ENCODE peak calls at places on chromosomes 4 and X, in seven cellular contexts. One of them, this sample, is unnamed.

GRCh38 chrX:23900220-23900797 is 7.4 kb downstream of the APOO start:
- DNase-seq in AG10803: peak
- DNase-seq in cardiac fibroblast: peak
- DNase-seq in lower lobe of right lung: no peak
- DNase-seq in esophagus muscularis mucosa: no peak
- DNase-seq in endothelial cell of umbilical vein: no peak
- DNase-seq in upper lobe of left lung: peak
- DNase-seq in this sample: no peak

GRCh38 chr4:90069151-90069550 is 58.0 kb upstream of the CCSER1 start:
- DNase-seq in cardiac fibroblast: no peak
- DNase-seq in AG10803: no peak
- DNase-seq in upper lobe of left lung: no peak
- DNase-seq in lower lobe of right lung: no peak
- DNase-seq in endothelial cell of umbilical vein: peak
- DNase-seq in esophagus muscularis mucosa: no peak
- DNase-seq in this sample: no peak

GRCh38 chrX:123835661-123836371 is 24.0 kb upstream of the XIAP start:
- DNase-seq in upper lobe of left lung: no peak
- DNase-seq in AG10803: peak
- DNase-seq in esophagus muscularis mucosa: no peak
- DNase-seq in lower lobe of right lung: no peak
- DNase-seq in endothelial cell of umbilical vein: peak
- DNase-seq in cardiac fibroblast: peak
- DNase-seq in this sample: no peak

GRCh38 chr4:105951198-105951597 is 55.9 kb downstream of the NPNT start:
- DNase-seq in endothelial cell of umbilical vein: no peak
- DNase-seq in lower lobe of right lung: no peak
- DNase-seq in cardiac fibroblast: peak
- DNase-seq in esophagus muscularis mucosa: no peak
- DNase-seq in AG10803: peak
- DNase-seq in upper lobe of left lung: peak
- DNase-seq in this sample: no peak

GRCh38 chr4:79331126-79331876 is 5.4 kb upstream of the NAA11 start:
- DNase-seq in esophagus muscularis mucosa: no peak
- DNase-seq in AG10803: no peak
- DNase-seq in endothelial cell of umbilical vein: no peak
- DNase-seq in lower lobe of right lung: no peak
- DNase-seq in cardiac fibroblast: no peak
- DNase-seq in upper lobe of left lung: no peak
- DNase-seq in this sample: no peak

GRCh38 chr4:161522031-161522430 is 641.8 kb downstream of the FSTL5 start:
- DNase-seq in esophagus muscularis mucosa: no peak
- DNase-seq in upper lobe of left lung: no peak
- DNase-seq in AG10803: no peak
- DNase-seq in endothelial cell of umbilical vein: peak
- DNase-seq in cardiac fibroblast: no peak
- DNase-seq in lower lobe of right lung: no peak
- DNase-seq in this sample: no peak

GRCh38 chr4:78938474-78938867 is 767 bp downstream of the PAQR3 start:
- DNase-seq in endothelial cell of umbilical vein: no peak
- DNase-seq in cardiac fibroblast: peak
- DNase-seq in esophagus muscularis mucosa: no peak
- DNase-seq in lower lobe of right lung: no peak
- DNase-seq in AG10803: peak
- DNase-seq in upper lobe of left lung: no peak
- DNase-seq in this sample: no peak

GRCh38 chr4:69718376-69719293 is 41.8 kb downstream of the SULT1B1 start:
- DNase-seq in endothelial cell of umbilical vein: peak
- DNase-seq in AG10803: no peak
- DNase-seq in cardiac fibroblast: peak
- DNase-seq in esophagus muscularis mucosa: no peak
- DNase-seq in upper lobe of left lung: no peak
- DNase-seq in lower lobe of right lung: no peak
- DNase-seq in this sample: no peak

GRCh38 chr4:113452868-113453620 is 308.5 kb downstream of the CAMK2D start:
- DNase-seq in cardiac fibroblast: peak
- DNase-seq in esophagus muscularis mucosa: no peak
- DNase-seq in AG10803: peak
- DNase-seq in endothelial cell of umbilical vein: peak
- DNase-seq in lower lobe of right lung: no peak
- DNase-seq in upper lobe of left lung: no peak
- DNase-seq in this sample: no peak

GRCh38 chrX:141468940-141469339 is 115.6 kb downstream of the SPANXA1 start:
- DNase-seq in endothelial cell of umbilical vein: peak
- DNase-seq in lower lobe of right lung: no peak
- DNase-seq in cardiac fibroblast: peak
- DNase-seq in AG10803: peak
- DNase-seq in esophagus muscularis mucosa: no peak
- DNase-seq in upper lobe of left lung: no peak
- DNase-seq in this sample: no peak

GRCh38 chrX:74371823-74372222 is 49.5 kb upstream of the SLC16A2 start:
- DNase-seq in cardiac fibroblast: no peak
- DNase-seq in esophagus muscularis mucosa: no peak
- DNase-seq in upper lobe of left lung: no peak
- DNase-seq in endothelial cell of umbilical vein: no peak
- DNase-seq in lower lobe of right lung: no peak
- DNase-seq in AG10803: no peak
- DNase-seq in this sample: no peak

GRCh38 chr4:54571293-54571723 is 86.4 kb upstream of the KIT start:
- DNase-seq in lower lobe of right lung: no peak
- DNase-seq in AG10803: no peak
- DNase-seq in esophagus muscularis mucosa: peak
- DNase-seq in upper lobe of left lung: no peak
- DNase-seq in cardiac fibroblast: no peak
- DNase-seq in endothelial cell of umbilical vein: no peak
- DNase-seq in this sample: no peak

GRCh38 chrX:110684653-110685052 is 111.0 kb downstream of the CHRDL1 start:
- DNase-seq in upper lobe of left lung: no peak
- DNase-seq in esophagus muscularis mucosa: no peak
- DNase-seq in cardiac fibroblast: no peak
- DNase-seq in endothelial cell of umbilical vein: no peak
- DNase-seq in lower lobe of right lung: no peak
- DNase-seq in AG10803: no peak
- DNase-seq in this sample: no peak

GRCh38 chrX:44898411-44899221 is 25.6 kb downstream of the KDM6A start:
- DNase-seq in upper lobe of left lung: no peak
- DNase-seq in lower lobe of right lung: no peak
- DNase-seq in esophagus muscularis mucosa: no peak
- DNase-seq in AG10803: no peak
- DNase-seq in cardiac fibroblast: no peak
- DNase-seq in endothelial cell of umbilical vein: no peak
- DNase-seq in this sample: no peak

GRCh38 chrX:99242001-99242400 is 1168.1 kb downstream of the PCDH19 start:
- DNase-seq in AG10803: no peak
- DNase-seq in lower lobe of right lung: no peak
- DNase-seq in esophagus muscularis mucosa: no peak
- DNase-seq in endothelial cell of umbilical vein: no peak
- DNase-seq in cardiac fibroblast: no peak
- DNase-seq in upper lobe of left lung: no peak
- DNase-seq in this sample: no peak

GRCh38 chr4:84366932-84367331 is 132.2 kb downstream of the NKX6-1 start:
- DNase-seq in cardiac fibroblast: no peak
- DNase-seq in esophagus muscularis mucosa: no peak
- DNase-seq in endothelial cell of umbilical vein: no peak
- DNase-seq in AG10803: no peak
- DNase-seq in upper lobe of left lung: no peak
- DNase-seq in lower lobe of right lung: no peak
- DNase-seq in this sample: no peak

GRCh38 chrX:31038585-31039326 is 33.1 kb downstream of the FTHL17 start:
- DNase-seq in esophagus muscularis mucosa: no peak
- DNase-seq in endothelial cell of umbilical vein: peak
- DNase-seq in lower lobe of right lung: no peak
- DNase-seq in AG10803: peak
- DNase-seq in cardiac fibroblast: peak
- DNase-seq in upper lobe of left lung: no peak
- DNase-seq in this sample: peak

GRCh38 chr4:85603437-85604336 is 128.7 kb downstream of the ARHGAP24 start:
- DNase-seq in endothelial cell of umbilical vein: peak
- DNase-seq in cardiac fibroblast: peak
- DNase-seq in AG10803: peak
- DNase-seq in esophagus muscularis mucosa: no peak
- DNase-seq in lower lobe of right lung: no peak
- DNase-seq in upper lobe of left lung: no peak
- DNase-seq in this sample: no peak

GRCh38 chr4:3599951-3600350 is 67.7 kb upstream of the LRPAP1 start:
- DNase-seq in cardiac fibroblast: no peak
- DNase-seq in AG10803: no peak
- DNase-seq in upper lobe of left lung: no peak
- DNase-seq in lower lobe of right lung: no peak
- DNase-seq in esophagus muscularis mucosa: no peak
- DNase-seq in endothelial cell of umbilical vein: no peak
- DNase-seq in this sample: no peak

GRCh38 chrX:124239911-124240310 is 92.5 kb upstream of the TEX13D start:
- DNase-seq in lower lobe of right lung: no peak
- DNase-seq in cardiac fibroblast: no peak
- DNase-seq in upper lobe of left lung: no peak
- DNase-seq in AG10803: no peak
- DNase-seq in esophagus muscularis mucosa: no peak
- DNase-seq in endothelial cell of umbilical vein: no peak
- DNase-seq in this sample: no peak

GRCh38 chr4:156545003-156545785 is 426.4 kb downstream of the PDGFC start:
- DNase-seq in upper lobe of left lung: no peak
- DNase-seq in lower lobe of right lung: no peak
- DNase-seq in esophagus muscularis mucosa: no peak
- DNase-seq in endothelial cell of umbilical vein: peak
- DNase-seq in cardiac fibroblast: peak
- DNase-seq in AG10803: peak
- DNase-seq in this sample: no peak

GRCh38 chr4:10204401-10205058 is 87.9 kb upstream of the WDR1 start:
- DNase-seq in AG10803: peak
- DNase-seq in lower lobe of right lung: no peak
- DNase-seq in esophagus muscularis mucosa: no peak
- DNase-seq in cardiac fibroblast: peak
- DNase-seq in upper lobe of left lung: no peak
- DNase-seq in endothelial cell of umbilical vein: no peak
- DNase-seq in this sample: no peak

GRCh38 chr4:32991663-32992062 is 2271.5 kb downstream of the PCDH7 start:
- DNase-seq in lower lobe of right lung: no peak
- DNase-seq in esophagus muscularis mucosa: no peak
- DNase-seq in cardiac fibroblast: no peak
- DNase-seq in upper lobe of left lung: no peak
- DNase-seq in endothelial cell of umbilical vein: no peak
- DNase-seq in AG10803: no peak
- DNase-seq in this sample: no peak

GRCh38 chr4:136526517-136526916 is 1005.8 kb downstream of the PCDH18 start:
- DNase-seq in cardiac fibroblast: peak
- DNase-seq in lower lobe of right lung: no peak
- DNase-seq in endothelial cell of umbilical vein: peak
- DNase-seq in AG10803: no peak
- DNase-seq in upper lobe of left lung: no peak
- DNase-seq in esophagus muscularis mucosa: no peak
- DNase-seq in this sample: no peak

GRCh38 chr4:85534120-85534519 is 59.2 kb downstream of the ARHGAP24 start:
- DNase-seq in esophagus muscularis mucosa: no peak
- DNase-seq in AG10803: no peak
- DNase-seq in upper lobe of left lung: no peak
- DNase-seq in lower lobe of right lung: no peak
- DNase-seq in cardiac fibroblast: no peak
- DNase-seq in endothelial cell of umbilical vein: no peak
- DNase-seq in this sample: no peak

GRCh38 chr4:87838207-87838606 is 5.4 kb downstream of the MEPE start:
- DNase-seq in esophagus muscularis mucosa: no peak
- DNase-seq in endothelial cell of umbilical vein: no peak
- DNase-seq in AG10803: no peak
- DNase-seq in lower lobe of right lung: no peak
- DNase-seq in upper lobe of left lung: no peak
- DNase-seq in cardiac fibroblast: peak
- DNase-seq in this sample: peak
- TF ChIP-seq CTCF in esophagus muscularis mucosa: peak
- TF ChIP-seq CTCF in endothelial cell of umbilical vein: no peak
- TF ChIP-seq CTCF in AG10803: peak
- TF ChIP-seq CTCF in lower lobe of right lung: peak
- TF ChIP-seq CTCF in upper lobe of left lung: no peak
- TF ChIP-seq CTCF in cardiac fibroblast: peak
- TF ChIP-seq CTCF in this sample: peak

DNA sequence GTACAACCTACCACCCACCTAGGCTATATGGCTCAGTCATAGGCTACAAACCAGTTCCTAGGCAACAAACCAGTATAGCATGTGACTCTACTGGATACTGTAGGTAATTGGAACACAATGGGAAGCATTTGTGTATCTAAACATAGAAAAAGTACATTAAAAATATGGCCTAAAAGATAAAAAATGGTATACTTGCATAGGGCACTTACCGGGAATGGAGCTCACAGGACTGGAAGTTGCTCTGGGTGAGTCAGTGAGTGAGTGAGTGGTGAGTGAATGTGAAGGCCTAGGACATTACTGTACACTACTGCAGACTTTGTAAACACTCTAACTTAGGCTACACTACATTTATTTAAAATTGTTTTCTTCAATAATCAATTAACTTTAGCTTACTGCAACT is 139.2 kb upstream of the RBPJ start:
- DNase-seq in cardiac fibroblast: peak
- DNase-seq in AG10803: no peak
- DNase-seq in upper lobe of left lung: no peak
- DNase-seq in esophagus muscularis mucosa: no peak
- DNase-seq in lower lobe of right lung: no peak
- DNase-seq in endothelial cell of umbilical vein: no peak
- DNase-seq in this sample: no peak
- TF ChIP-seq CTCF in cardiac fibroblast: no peak
- TF ChIP-seq CTCF in AG10803: no peak
- TF ChIP-seq CTCF in upper lobe of left lung: no peak
- TF ChIP-seq CTCF in esophagus muscularis mucosa: no peak
- TF ChIP-seq CTCF in lower lobe of right lung: no peak
- TF ChIP-seq CTCF in endothelial cell of umbilical vein: no peak
- TF ChIP-seq CTCF in this sample: no peak

GRCh38 chrX:102599084-102599949 is at the start of gene ARMCX5:
- DNase-seq in upper lobe of left lung: peak
- DNase-seq in lower lobe of right lung: peak
- DNase-seq in esophagus muscularis mucosa: no peak
- DNase-seq in cardiac fibroblast: peak
- DNase-seq in AG10803: peak
- DNase-seq in endothelial cell of umbilical vein: peak
- DNase-seq in this sample: peak
- TF ChIP-seq CTCF in upper lobe of left lung: peak
- TF ChIP-seq CTCF in lower lobe of right lung: no peak
- TF ChIP-seq CTCF in esophagus muscularis mucosa: no peak
- TF ChIP-seq CTCF in cardiac fibroblast: no peak
- TF ChIP-seq CTCF in AG10803: peak
- TF ChIP-seq CTCF in endothelial cell of umbilical vein: no peak
- TF ChIP-seq CTCF in this sample: no peak

GRCh38 chr4:44927361-44928061 is 201.2 kb upstream of the GNPDA2 start:
- DNase-seq in esophagus muscularis mucosa: no peak
- DNase-seq in lower lobe of right lung: no peak
- DNase-seq in upper lobe of left lung: no peak
- DNase-seq in AG10803: peak
- DNase-seq in cardiac fibroblast: peak
- DNase-seq in endothelial cell of umbilical vein: peak
- DNase-seq in this sample: no peak
- TF ChIP-seq CTCF in esophagus muscularis mucosa: peak
- TF ChIP-seq CTCF in lower lobe of right lung: peak
- TF ChIP-seq CTCF in upper lobe of left lung: peak
- TF ChIP-seq CTCF in AG10803: peak
- TF ChIP-seq CTCF in cardiac fibroblast: peak
- TF ChIP-seq CTCF in endothelial cell of umbilical vein: no peak
- TF ChIP-seq CTCF in this sample: peak

This sample was measured in nephron progenitor cell.